ENCODE peak calls at places on chromosomes 5 and 9, in five cellular contexts. One of them, this sample, is unnamed.
A peak's percentile ranks its signal among the peaks of the same experiment; 100 is the strongest.

GRCh38 chr9:107467416-107467815 is 22.2 kb downstream of the KLF4 start:
- DNase-seq in A549: no peak
- DNase-seq in colonic mucosa: no peak
- DNase-seq in lung: no peak
- DNase-seq in adrenal gland: no peak
- DNase-seq in this sample: no peak

GRCh38 chr9:4293293-4293931 is 6.5 kb downstream of the GLIS3 start:
- DNase-seq in lung: no peak
- DNase-seq in colonic mucosa: no peak
- DNase-seq in A549: peak; percentile 95
- DNase-seq in adrenal gland: no peak
- DNase-seq in this sample: no peak

GRCh38 chr5:143471041-143471509 is 67.6 kb upstream of the NR3C1 start:
- DNase-seq in colonic mucosa: no peak
- DNase-seq in lung: no peak
- DNase-seq in A549: peak; percentile 28
- DNase-seq in adrenal gland: no peak
- DNase-seq in this sample: no peak

GRCh38 chr9:90882991-90883600 is 81.5 kb downstream of the SYK start:
- DNase-seq in A549: no peak
- DNase-seq in adrenal gland: no peak
- DNase-seq in colonic mucosa: no peak
- DNase-seq in lung: no peak
- DNase-seq in this sample: no peak

GRCh38 chr5:136040746-136041415 is 12.1 kb downstream of the TGFBI start:
- DNase-seq in lung: no peak
- DNase-seq in A549: no peak
- DNase-seq in colonic mucosa: peak; percentile 67
- DNase-seq in adrenal gland: no peak
- DNase-seq in this sample: no peak

GRCh38 chr9:77632652-77633051 is 15.5 kb downstream of the GNA14 start:
- DNase-seq in colonic mucosa: no peak
- DNase-seq in A549: no peak
- DNase-seq in adrenal gland: no peak
- DNase-seq in lung: no peak
- DNase-seq in this sample: no peak

GRCh38 chr9:35910613-35911488 is 1.6 kb downstream of the SPAAR start:
- DNase-seq in colonic mucosa: peak; percentile 80
- DNase-seq in adrenal gland: no peak
- DNase-seq in A549: peak; percentile 82
- DNase-seq in lung: peak; percentile 60
- DNase-seq in this sample: no peak

GRCh38 chr5:125485003-125485641 is 738.7 kb upstream of the ZNF608 start:
- DNase-seq in lung: peak; percentile 33
- DNase-seq in A549: peak; percentile 71
- DNase-seq in adrenal gland: peak; percentile 38
- DNase-seq in colonic mucosa: peak; percentile 59
- DNase-seq in this sample: no peak

GRCh38 chr5:55384072-55384471 is 76.3 kb downstream of the MTREX start:
- DNase-seq in A549: no peak
- DNase-seq in lung: no peak
- DNase-seq in adrenal gland: no peak
- DNase-seq in colonic mucosa: no peak
- DNase-seq in this sample: no peak

GRCh38 chr5:72407541-72407940 is 87.4 kb downstream of the PTCD2 start:
- DNase-seq in adrenal gland: no peak
- DNase-seq in lung: no peak
- DNase-seq in A549: no peak
- DNase-seq in colonic mucosa: no peak
- DNase-seq in this sample: no peak

GRCh38 chr5:652773-653350 is 40.3 kb downstream of the TPPP start:
- DNase-seq in colonic mucosa: peak; percentile 13
- DNase-seq in adrenal gland: no peak
- DNase-seq in lung: no peak
- DNase-seq in A549: no peak
- DNase-seq in this sample: no peak

GRCh38 chr5:56564451-56565223 is 250.7 kb upstream of the MAP3K1 start:
- DNase-seq in lung: no peak
- DNase-seq in colonic mucosa: no peak
- DNase-seq in A549: no peak
- DNase-seq in adrenal gland: no peak
- DNase-seq in this sample: no peak

GRCh38 chr5:135367554-135367953 is 31.5 kb downstream of the MACROH2A1 start:
- DNase-seq in A549: no peak
- DNase-seq in lung: no peak
- DNase-seq in adrenal gland: no peak
- DNase-seq in colonic mucosa: no peak
- DNase-seq in this sample: no peak

GRCh38 chr5:14958196-14958595 is 86.6 kb upstream of the ANKH start:
- DNase-seq in lung: no peak
- DNase-seq in colonic mucosa: no peak
- DNase-seq in A549: peak; percentile 12
- DNase-seq in adrenal gland: no peak
- DNase-seq in this sample: no peak

GRCh38 chr5:116371431-116371830 is 203.2 kb downstream of the SEMA6A start:
- DNase-seq in colonic mucosa: peak; percentile 29
- DNase-seq in adrenal gland: no peak
- DNase-seq in lung: no peak
- DNase-seq in A549: no peak
- DNase-seq in this sample: no peak

GRCh38 chr9:114722363-114722695 is 40.3 kb upstream of the TEX48 start:
- DNase-seq in colonic mucosa: no peak
- DNase-seq in adrenal gland: no peak
- DNase-seq in A549: no peak
- DNase-seq in lung: no peak
- DNase-seq in this sample: no peak

GRCh38 chr5:127302509-127302908 is 11.9 kb downstream of the MEGF10 start:
- DNase-seq in A549: no peak
- DNase-seq in adrenal gland: no peak
- DNase-seq in lung: no peak
- DNase-seq in colonic mucosa: no peak
- DNase-seq in this sample: no peak

GRCh38 chr9:79185866-79186265 is 385.9 kb upstream of the TLE4 start:
- DNase-seq in colonic mucosa: no peak
- DNase-seq in adrenal gland: no peak
- DNase-seq in lung: no peak
- DNase-seq in A549: peak; percentile 17
- DNase-seq in this sample: no peak

GRCh38 chr9:92097997-92098482 is 17.2 kb downstream of the SPTLC1 start:
- DNase-seq in A549: no peak
- DNase-seq in lung: peak; percentile 57
- DNase-seq in colonic mucosa: peak; percentile 91
- DNase-seq in adrenal gland: peak; percentile 76
- DNase-seq in this sample: peak; percentile 88

GRCh38 chr9:129326061-129327005 is 148.3 kb upstream of the IER5L start:
- DNase-seq in adrenal gland: no peak
- DNase-seq in lung: no peak
- DNase-seq in colonic mucosa: no peak
- DNase-seq in A549: no peak
- DNase-seq in this sample: no peak
- H3K4me3 ChIP-seq in adrenal gland: no peak overlapping the region
- H3K4me3 ChIP-seq in lung: no peak overlapping the region
- H3K4me3 ChIP-seq in colonic mucosa: no peak overlapping the region
- H3K4me3 ChIP-seq in A549: no peak overlapping the region
- H3K4me3 ChIP-seq in this sample: no peak overlapping the region

GRCh38 chr5:172439785-172440480 is 14.4 kb downstream of the SH3PXD2B start:
- DNase-seq in lung: peak; percentile 65
- DNase-seq in colonic mucosa: no peak
- DNase-seq in adrenal gland: no peak
- DNase-seq in A549: no peak
- DNase-seq in this sample: no peak
- H3K4me1 ChIP-seq in lung: peaks cover 13% of the 10 kb centered on the region
- H3K4me1 ChIP-seq in colonic mucosa: peaks cover 6% of the 10 kb centered on the region
- H3K4me1 ChIP-seq in adrenal gland: peaks cover 50% of the 10 kb centered on the region
- H3K4me1 ChIP-seq in A549: peaks cover 43% of the 10 kb centered on the region
- H3K4me1 ChIP-seq in this sample: peaks cover 3% of the 10 kb centered on the region

DNA sequence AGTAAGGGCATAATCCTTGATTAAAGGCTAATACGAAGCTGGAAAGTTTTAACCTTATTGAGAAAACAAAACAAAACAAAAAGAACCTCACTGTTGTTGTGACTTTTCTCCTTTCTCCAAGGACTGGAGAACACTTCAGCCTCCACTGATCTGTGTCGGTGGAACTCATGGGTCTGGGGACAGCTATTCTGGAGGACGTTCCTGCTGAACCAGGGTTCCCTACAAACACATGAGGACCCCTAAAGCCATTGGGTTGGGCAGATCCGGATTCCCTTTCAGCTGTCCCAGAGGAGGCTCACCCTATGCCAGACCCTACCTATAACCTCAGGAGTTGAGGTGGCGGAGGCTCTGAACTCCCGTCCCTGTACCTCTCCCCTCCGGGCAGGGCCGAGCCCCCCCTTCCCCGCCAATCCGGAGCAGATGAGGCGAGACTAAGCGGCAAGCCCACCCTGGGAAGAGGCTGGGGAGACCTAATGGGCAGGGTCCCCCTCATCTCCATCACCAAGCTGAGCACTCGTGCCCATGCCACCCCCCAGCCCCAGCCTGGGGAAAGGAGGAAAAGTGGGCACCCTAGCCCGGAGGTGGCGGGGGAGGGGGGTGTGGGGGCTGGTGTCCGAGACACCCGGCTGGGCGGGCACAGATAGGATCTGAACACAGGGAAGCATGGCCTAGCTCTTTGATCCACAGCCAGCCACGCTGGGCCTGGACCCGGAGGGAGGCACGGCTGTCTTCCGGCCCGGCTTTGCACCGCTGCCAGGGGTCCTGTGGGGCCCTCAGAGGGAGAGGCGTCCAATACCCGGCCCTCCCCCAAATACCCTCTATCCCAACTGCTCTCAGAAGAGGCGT is 1.5 kb upstream of the TCF7 start:
- DNase-seq in colonic mucosa: no peak
- DNase-seq in adrenal gland: no peak
- DNase-seq in A549: no peak
- DNase-seq in lung: no peak
- DNase-seq in this sample: no peak
- H3K27ac ChIP-seq in colonic mucosa: no peak overlapping the region
- H3K27ac ChIP-seq in adrenal gland: no peak overlapping the region
- H3K27ac ChIP-seq in A549: no peak overlapping the region
- H3K27ac ChIP-seq in lung: no peak overlapping the region
- H3K27ac ChIP-seq in this sample: no peak overlapping the region

GRCh38 chr5:65482280-65482726 is 583 bp upstream of the ADAMTS6 start:
- DNase-seq in adrenal gland: no peak
- DNase-seq in lung: no peak
- DNase-seq in colonic mucosa: no peak
- DNase-seq in A549: no peak
- DNase-seq in this sample: no peak
- H3K4me3 ChIP-seq in adrenal gland: peak overlapping the region; percentile 24
- H3K4me3 ChIP-seq in lung: peak overlapping the region; percentile 4
- H3K4me3 ChIP-seq in colonic mucosa: peak overlapping the region; percentile 49
- H3K4me3 ChIP-seq in A549: peak overlapping the region; percentile 65
- H3K4me3 ChIP-seq in this sample: peak overlapping the region; percentile 14